ENCODE peak calls at places on chromosome 1, in four cellular contexts. C is CD8-positive, alpha-beta memory T cell; O is activated T-cell treated with anti-CD3 and anti-CD28 coated beads for 24 hours; V is osteocyte. Y is an unnamed sample.

GRCh38 chr1:229068266-229069043 is 202.5 kb upstream of the RAB4A start:
- DNase-seq in C (no peak), O (no peak), V (no peak), Y (no peak)

GRCh38 chr1:22157359-22157966 is 14.6 kb upstream of the WNT4 start:
- DNase-seq in C (no peak), O (no peak), V (no peak), Y (no peak)

GRCh38 chr1:91811363-91812025 is 74.5 kb downstream of the TGFBR3 start:
- DNase-seq in C (no peak), O (no peak), V (no peak), Y (no peak)

GRCh38 chr1:87902830-87903614 is 574.3 kb downstream of the LMO4 start:
- DNase-seq in C (no peak), O (no peak), V (no peak), Y (no peak)

GRCh38 chr1:36109041-36109679 is 15.9 kb downstream of the COL8A2 start:
- DNase-seq in C (peak; percentile 10), O (no peak), V (no peak), Y (peak; percentile 18)

GRCh38 chr1:208291923-208292711 is 47.9 kb upstream of the PLXNA2 start:
- DNase-seq in C (no peak), O (no peak), V (no peak), Y (no peak)

GRCh38 chr1:9838946-9839345 is 15.2 kb upstream of the CLSTN1 start:
- DNase-seq in C (no peak), O (no peak), V (no peak), Y (no peak)

GRCh38 chr1:157390646-157391045 is 161.7 kb downstream of the FCRL5 start:
- DNase-seq in C (no peak), O (no peak), V (no peak), Y (no peak)

GRCh38 chr1:39151267-39151666 is 53.2 kb upstream of the MACF1 start:
- DNase-seq in C (no peak), O (no peak), V (no peak), Y (no peak)

GRCh38 chr1:80064524-80064923 is 1058.0 kb upstream of the ADGRL4 start:
- DNase-seq in C (no peak), O (no peak), V (no peak), Y (no peak)

GRCh38 chr1:12654657-12655056 is 10.8 kb downstream of the AADACL4 start:
- DNase-seq in C (no peak), O (no peak), V (no peak), Y (no peak)

GRCh38 chr1:114105401-114105979 is 48.2 kb downstream of the SYT6 start:
- DNase-seq in C (no peak), O (no peak), V (no peak), Y (no peak)

GRCh38 chr1:108316545-108316944 is 72.7 kb upstream of the NBPF4 start:
- DNase-seq in C (no peak), O (no peak), V (no peak), Y (no peak)

GRCh38 chr1:176222196-176222595 is 15.1 kb upstream of the COP1 start:
- DNase-seq in C (no peak), O (no peak), V (no peak), Y (no peak)

GRCh38 chr1:10507111-10507879 is 32.5 kb downstream of the PEX14 start:
- DNase-seq in C (peak; percentile 32), O (no peak), V (peak; percentile 86), Y (peak; percentile 36)

GRCh38 chr1:204611036-204611435 is 74.5 kb downstream of the LRRN2 start:
- DNase-seq in C (no peak), O (no peak), V (no peak), Y (no peak)

GRCh38 chr1:3869751-3870301 is 12.6 kb downstream of the DFFB start:
- DNase-seq in C (no peak), O (no peak), V (no peak), Y (no peak)

GRCh38 chr1:111468717-111469100 is 5.1 kb upstream of the C1orf162 start:
- DNase-seq in C (no peak), O (no peak), V (no peak), Y (no peak)

GRCh38 chr1:244231193-244231571 is 180.1 kb downstream of the ZBTB18 start:
- DNase-seq in C (no peak), O (no peak), V (no peak), Y (no peak)

GRCh38 chr1:72837781-72838180 is 555.4 kb upstream of the NEGR1 start:
- DNase-seq in C (no peak), O (no peak), V (no peak), Y (no peak)

GRCh38 chr1:192758492-192758891 is 50.3 kb upstream of the RGS2 start:
- DNase-seq in C (no peak), O (no peak), V (no peak), Y (no peak)

GRCh38 chr1:228338521-228339051 is 68.0 kb downstream of the TRIM11 start:
- DNase-seq in C (no peak), O (no peak), V (peak; percentile 82), Y (no peak)

GRCh38 chr1:6503884-6504602 is 12.6 kb upstream of the PLEKHG5 start:
- DNase-seq in C (no peak), O (no peak), V (no peak), Y (no peak)

GRCh38 chr1:230215049-230215448 is 148.0 kb downstream of the GALNT2 start:
- DNase-seq in C (no peak), O (no peak), V (peak; percentile 71), Y (no peak)

GRCh38 chr1:94803517-94804441 is 16.4 kb upstream of the SLC44A3 start:
- DNase-seq in C (no peak), O (no peak), V (no peak), Y (no peak)

GRCh38 chr1:27592600-27593340 is 11.2 kb downstream of the AHDC1 start:
- DNase-seq in C (no peak), O (no peak), V (no peak), Y (no peak)

GRCh38 chr1:24452922-24453481 is 37.4 kb downstream of the NIPAL3 start:
- DNase-seq in C (no peak), O (no peak), V (no peak), Y (no peak)

GRCh38 chr1:33300673-33301072 is 20.2 kb downstream of the A3GALT2 start:
- DNase-seq in C (no peak), O (no peak), V (no peak), Y (no peak)

GRCh38 chr1:100611086-100611485 is 73.1 kb downstream of the GPR88 start:
- DNase-seq in C (no peak), O (no peak), V (no peak), Y (no peak)

Y was measured in T-helper 9 cell.